ENCODE peak calls at places on chromosomes 16 and 17, in nine cellular contexts. H is tibial nerve, I is breast epithelium, W is H54, E is heart left ventricle, G is suprapubic skin, Q is NB4, C is A549, R is testis. Z is an unnamed sample.

GRCh38 chr17:3771140-3771539 is 29.8 kb downstream of the ITGAE start:
- DNase-seq in H (no peak), I (no peak), W (no peak), E (no peak), G (no peak), Q (peak; percentile 26), C (no peak), R (no peak), Z (no peak)

GRCh38 chr16:67364610-67365256 is 28.6 kb downstream of the TPPP3 start:
- DNase-seq in H (no peak), I (no peak), W (no peak), E (no peak), G (no peak), Q (no peak), C (no peak), R (no peak), Z (no peak)

GRCh38 chr16:87603684-87604571 is 1.6 kb downstream of the JPH3 start:
- DNase-seq in H (no peak), I (no peak), W (no peak), E (no peak), G (no peak), Q (no peak), C (no peak), R (no peak), Z (no peak)

GRCh38 chr17:64229815-64230550 is 33.1 kb downstream of the TEX2 start:
- DNase-seq in H (no peak), I (no peak), W (no peak), E (no peak), G (no peak), Q (no peak), C (no peak), R (no peak), Z (no peak)

GRCh38 chr17:58121925-58122324 is 26.3 kb upstream of the OR4D1 start:
- DNase-seq in H (no peak), I (no peak), W (peak; percentile 26), E (no peak), G (no peak), Q (peak; percentile 57), C (peak; percentile 62), R (no peak), Z (peak; percentile 39)

GRCh38 chr16:78703951-78704350 is 604.5 kb downstream of the WWOX start:
- DNase-seq in H (no peak), I (no peak), W (no peak), E (no peak), G (no peak), Q (no peak), C (no peak), R (no peak), Z (no peak)

GRCh38 chr17:44922136-44922535 is 6.8 kb upstream of the GFAP start:
- DNase-seq in H (no peak), I (peak; percentile 43), W (no peak), E (no peak), G (no peak), Q (no peak), C (no peak), R (no peak), Z (no peak)

GRCh38 chr17:66371561-66371960 is 69.1 kb downstream of the PRKCA start:
- DNase-seq in H (no peak), I (no peak), W (no peak), E (no peak), G (no peak), Q (no peak), C (no peak), R (no peak), Z (no peak)

GRCh38 chr17:39791296-39791992 is 53.7 kb downstream of the GRB7 start:
- DNase-seq in H (no peak), I (no peak), W (no peak), E (no peak), G (no peak), Q (no peak), C (no peak), R (no peak), Z (no peak)

GRCh38 chr16:10871157-10871991 is 5.6 kb upstream of the CIITA start:
- DNase-seq in H (no peak), I (peak; percentile 69), W (peak; percentile 84), E (no peak), G (peak; percentile 80), Q (peak; percentile 93), C (no peak), R (no peak), Z (no peak)

GRCh38 chr17:30831257-30831656 is 509 bp upstream of the ATAD5 start:
- DNase-seq in H (no peak), I (no peak), W (no peak), E (no peak), G (no peak), Q (peak; percentile 59), C (peak; percentile 45), R (no peak), Z (peak; percentile 74)

GRCh38 chr17:34637548-34638525 is 58.5 kb downstream of the TMEM132E start:
- DNase-seq in H (peak; percentile 40), I (peak; percentile 72), W (peak; percentile 69), E (peak; percentile 87), G (peak; percentile 74), Q (peak; percentile 84), C (peak; percentile 71), R (peak; percentile 87), Z (peak; percentile 74)

GRCh38 chr17:44916059-44916780 is 920 bp upstream of the GFAP start:
- DNase-seq in H (no peak), I (peak; percentile 42), W (no peak), E (peak; percentile 26), G (peak; percentile 44), Q (no peak), C (no peak), R (no peak), Z (no peak)

GRCh38 chr16:48099455-48099854 is 56.3 kb downstream of the ABCC12 start:
- DNase-seq in H (no peak), I (no peak), W (peak; percentile 25), E (no peak), G (no peak), Q (no peak), C (no peak), R (no peak), Z (no peak)

GRCh38 chr16:59046335-59046734 is 312.2 kb upstream of the GOT2 start:
- DNase-seq in H (no peak), I (no peak), W (no peak), E (no peak), G (no peak), Q (no peak), C (no peak), R (no peak), Z (no peak)

GRCh38 chr16:25110392-25110947 is 1.1 kb upstream of the LCMT1 start:
- DNase-seq in H (no peak), I (no peak), W (no peak), E (no peak), G (no peak), Q (peak; percentile 33), C (no peak), R (no peak), Z (peak; percentile 30)

GRCh38 chr17:43006639-43007551 is at the start of gene IFI35:
- DNase-seq in H (peak; percentile 80), I (peak; percentile 86), W (no peak), E (peak; percentile 90), G (peak; percentile 92), Q (peak; percentile 87), C (peak; percentile 80), R (peak; percentile 89), Z (peak; percentile 92)
- TF ChIP-seq POLR2A in H (peak; percentile 43), I (no peak), W (peak; percentile 48), E (peak; percentile 34), G (peak; percentile 34), Q (peak; percentile 34), C (peak; percentile 41), R (no peak), Z (peak; percentile 67)

GRCh38 chr17:81394831-81395599 is at the start of gene BAHCC1:
- DNase-seq in H (peak; percentile 100), I (peak; percentile 100), W (peak; percentile 99), E (peak; percentile 100), G (peak; percentile 100), Q (peak; percentile 100), C (peak; percentile 99), R (peak; percentile 100), Z (peak; percentile 95)
- TF ChIP-seq POLR2A in H (peak; percentile 98), I (peak; percentile 91), W (peak; percentile 94), E (peak; percentile 98), G (peak; percentile 88), Q (peak; percentile 99), C (peak; percentile 79), R (peak; percentile 91), Z (no peak)

GRCh38 chr17:28577466-28577824 is 750 bp upstream of the ALDOC start:
- DNase-seq in H (no peak), I (no peak), W (no peak), E (no peak), G (no peak), Q (no peak), C (no peak), R (no peak), Z (peak; percentile 43)

GRCh38 chr17:28582513-28582912 is 5.8 kb upstream of the ALDOC start:
- DNase-seq in H (no peak), I (no peak), W (no peak), E (no peak), G (no peak), Q (no peak), C (no peak), R (no peak), Z (no peak)

GRCh38 chr17:28579526-28579925 is 2.8 kb upstream of the ALDOC start:
- DNase-seq in H (no peak), I (no peak), W (no peak), E (no peak), G (no peak), Q (no peak), C (no peak), R (no peak), Z (no peak)

GRCh38 chr17:28578246-28579195 is 1.8 kb upstream of the ALDOC start:
- DNase-seq in H (no peak), I (no peak), W (no peak), E (no peak), G (no peak), Q (no peak), C (no peak), R (no peak), Z (no peak)

DNA sequence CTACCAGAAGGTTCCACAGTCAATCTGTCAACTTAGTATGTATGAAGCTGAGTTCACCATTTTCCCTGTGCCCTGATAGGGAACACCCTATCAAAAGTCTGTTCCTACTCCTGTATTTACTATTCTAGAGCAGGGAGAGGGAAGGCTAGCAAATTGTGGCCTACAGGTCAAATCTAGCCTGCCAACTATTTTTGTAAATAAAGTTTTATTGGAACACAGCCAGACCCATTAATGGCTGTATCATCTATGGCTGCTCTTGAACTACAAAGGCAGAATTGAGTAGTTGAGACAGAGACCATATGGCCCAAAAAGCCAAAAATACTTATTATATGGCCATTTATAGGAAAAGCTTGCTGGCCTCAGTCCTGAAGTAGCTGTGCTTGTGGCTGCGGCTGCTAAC is 4.2 kb upstream of the ALDOC start:
- DNase-seq in H (no peak), I (no peak), W (no peak), E (no peak), G (no peak), Q (no peak), C (no peak), R (no peak), Z (no peak)
- TF ChIP-seq POLR2A in H (no peak), I (no peak), W (no peak), E (no peak), G (no peak), Q (no peak), C (no peak), R (no peak), Z (no peak)

GRCh38 chr17:8504460-8505207 is 69.0 kb downstream of the NDEL1 start:
- DNase-seq in H (no peak), I (no peak), W (no peak), E (no peak), G (no peak), Q (no peak), C (no peak), R (no peak), Z (no peak)
- TF ChIP-seq POLR2A in H (no peak), I (no peak), W (no peak), E (no peak), G (no peak), Q (no peak), C (no peak), R (no peak), Z (no peak)

GRCh38 chr16:13913374-13914292 is 6.3 kb upstream of the ERCC4 start:
- DNase-seq in H (no peak), I (no peak), W (no peak), E (no peak), G (no peak), Q (no peak), C (no peak), R (no peak), Z (no peak)
- TF ChIP-seq POLR2A in H (no peak), I (no peak), W (no peak), E (no peak), G (no peak), Q (no peak), C (no peak), R (no peak), Z (no peak)